ENCODE peak calls at places on chromosomes 7 and 10, in four cellular contexts. D, C, A and V are unnamed samples.

GRCh38 chr10:13885238-13885990 is 298.6 kb downstream of the PRPF18 start:
- DNase-seq in D (no peak), C (no peak), A (no peak), V (no peak)

GRCh38 chr10:513393-513792 is 176.1 kb downstream of the DIP2C start:
- DNase-seq in C (no peak), A (no peak), D (no peak), V (peak)

GRCh38 chr7:54877683-54878082 is 118.7 kb upstream of the SEC61G start:
- DNase-seq in A (peak), C (no peak), D (no peak), V (no peak)

GRCh38 chr7:123538189-123538714 is 3.9 kb upstream of the IQUB start:
- DNase-seq in C (peak), A (peak), D (no peak), V (no peak)

GRCh38 chr7:37065779-37066271 is 341.5 kb upstream of the AOAH start:
- DNase-seq in D (no peak), C (no peak), A (no peak), V (no peak)

GRCh38 chr10:45660876-45661411 is 11.6 kb downstream of the ZFAND4 start:
- DNase-seq in C (no peak), A (no peak), D (no peak), V (no peak)

GRCh38 chr7:142815099-142815498 is 39.8 kb upstream of the EPHB6 start:
- DNase-seq in D (no peak), A (no peak), C (no peak), V (no peak)

GRCh38 chr10:110138197-110138812 is 69.1 kb upstream of the MXI1 start:
- DNase-seq in A (peak), C (no peak), D (no peak), V (no peak)

GRCh38 chr7:106110238-106110560 is 1.9 kb downstream of the SYPL1 start:
- DNase-seq in C (no peak), A (no peak), D (no peak), V (no peak)

GRCh38 chr10:35611750-35612149 is 6.6 kb downstream of the GJD4 start:
- DNase-seq in A (no peak), C (no peak), D (no peak), V (no peak)

GRCh38 chr7:158134824-158135223 is 452.8 kb downstream of the PTPRN2 start:
- DNase-seq in A (no peak), D (no peak), C (no peak), V (no peak)

GRCh38 chr10:178208-178607 is 43.0 kb downstream of the ZMYND11 start:
- DNase-seq in D (no peak), C (no peak), A (peak), V (no peak)

GRCh38 chr10:109959571-109960145 is 36.3 kb upstream of the XPNPEP1 start:
- DNase-seq in D (no peak), A (no peak), C (no peak), V (no peak)

GRCh38 chr7:121085922-121086321 is 97.4 kb downstream of the CPED1 start:
- DNase-seq in D (no peak), A (no peak), C (no peak), V (no peak)

GRCh38 chr7:36180121-36180520 is 27.1 kb downstream of the EEPD1 start:
- DNase-seq in A (no peak), C (no peak), D (no peak), V (no peak)

GRCh38 chr7:38744746-38745145 is 113.6 kb upstream of the AMPH start:
- DNase-seq in A (no peak), D (no peak), C (no peak), V (no peak)

GRCh38 chr10:72242675-72243074 is 26.6 kb upstream of the ASCC1 start:
- DNase-seq in D (peak), A (no peak), C (no peak), V (no peak)

GRCh38 chr7:157521061-157521731 is 184.4 kb downstream of the DNAJB6 start:
- DNase-seq in D (peak), A (no peak), C (no peak), V (no peak)

GRCh38 chr7:103059471-103059870 is 15.1 kb downstream of the FBXL13 start:
- DNase-seq in C (no peak), A (no peak), D (no peak), V (no peak)

GRCh38 chr7:2726316-2727018 is 38.5 kb downstream of the AMZ1 start:
- DNase-seq in C (no peak), D (peak), A (no peak), V (no peak)

GRCh38 chr7:51455086-51455485 is 138.5 kb upstream of the COBL start:
- DNase-seq in C (no peak), A (no peak), D (no peak), V (no peak)

GRCh38 chr7:101985646-101986199 is 168.3 kb downstream of the CUX1 start:
- DNase-seq in A (no peak), D (no peak), C (no peak), V (no peak)

GRCh38 chr7:34309116-34309515 is 348.9 kb upstream of the NPSR1 start:
- DNase-seq in C (no peak), A (no peak), D (no peak), V (no peak)

GRCh38 chr7:151673216-151673615 is 153.5 kb upstream of the RHEB start:
- DNase-seq in A (no peak), C (no peak), D (no peak), V (no peak)

GRCh38 chr10:19638173-19638872 is 177.9 kb upstream of the PLXDC2 start:
- DNase-seq in A (no peak), C (no peak), D (no peak), V (no peak)

GRCh38 chr10:24440817-24441790 is 232.2 kb downstream of the KIAA1217 start:
- DNase-seq in D (no peak), A (no peak), C (no peak), V (no peak)

GRCh38 chr10:18822156-18822555 is 162.9 kb downstream of the ARL5B start:
- DNase-seq in D (no peak), A (no peak), C (no peak), V (no peak)

GRCh38 chr10:5968037-5968680 is 9.2 kb downstream of the IL15RA start:
- DNase-seq in A (no peak), D (peak), C (no peak), V (no peak)

GRCh38 chr7:103398488-103398887 is 47.5 kb downstream of the SLC26A5 start:
- DNase-seq in D (no peak), C (no peak), A (no peak), V (no peak)

GRCh38 chr7:37235813-37236212 is 212.9 kb downstream of the ELMO1 start:
- DNase-seq in C (no peak), D (no peak), A (no peak), V (no peak)

GRCh38 chr7:43735802-43736603 is 6.7 kb upstream of the COA1 start:
- DNase-seq in A (no peak), D (no peak), C (no peak), V (no peak)

DNA sequence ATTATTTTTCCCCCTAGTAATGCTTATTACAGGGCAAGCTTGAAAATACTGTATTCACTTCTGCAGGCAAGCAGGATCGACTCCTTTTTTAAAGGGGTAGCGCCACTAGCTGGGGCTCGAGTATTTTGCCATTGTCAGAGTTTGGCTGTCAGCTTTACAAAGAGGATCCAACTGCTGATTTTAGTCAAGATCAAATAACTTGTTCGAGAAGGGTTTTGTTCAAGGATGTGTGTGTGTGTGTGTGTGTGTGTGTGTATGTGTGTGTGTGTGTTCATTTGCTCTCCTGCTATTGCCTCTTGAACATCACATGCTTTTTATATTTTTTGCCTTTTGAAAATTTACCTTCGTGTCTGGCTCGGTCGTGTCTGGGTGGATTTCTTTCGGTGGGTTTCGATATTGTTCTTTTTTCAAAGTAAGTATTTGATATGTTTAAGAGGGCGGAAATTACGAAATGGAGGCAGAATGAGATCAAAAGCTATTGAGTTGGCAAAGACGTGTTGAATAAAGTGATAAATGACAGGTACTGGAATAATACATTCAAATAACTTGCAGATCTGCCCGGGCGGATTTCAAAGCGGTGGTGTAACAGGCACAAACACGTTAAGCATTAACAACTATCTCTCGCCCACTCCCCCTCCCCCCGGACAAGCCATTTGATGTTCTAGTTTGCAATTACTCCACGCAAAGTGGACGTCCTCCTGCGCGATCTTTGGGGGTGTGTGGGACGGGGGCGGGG is 1.1 kb downstream of the ARID5B start:
- DNase-seq in A (peak), C (peak), D (peak), V (no peak)
- TF ChIP-seq POLR2A in A (no peak), C (no peak), D (no peak), V (no peak)

GRCh38 chr7:65254061-65254460 is 119.6 kb upstream of the ZNF92 start:
- DNase-seq in A (no peak), D (no peak), C (no peak), V (no peak)

GRCh38 chr7:65250697-65251395 is 122.8 kb upstream of the ZNF92 start:
- DNase-seq in C (no peak), D (no peak), A (no peak), V (no peak)

GRCh38 chr7:65250216-65250615 is 123.4 kb upstream of the ZNF92 start:
- DNase-seq in A (no peak), D (no peak), C (no peak), V (no peak)

GRCh38 chr7:65247491-65247890 is 126.2 kb upstream of the ZNF92 start:
- DNase-seq in D (no peak), C (no peak), A (no peak), V (no peak)

GRCh38 chr7:65251851-65252620 is 121.6 kb upstream of the ZNF92 start:
- DNase-seq in D (no peak), C (peak), A (peak), V (no peak)
- TF ChIP-seq POLR2AphosphoS5 in D (no peak), C (no peak), A (peak), V (no peak)

GRCh38 chr10:101571573-101571925 is 16.5 kb downstream of the POLL start:
- DNase-seq in A (no peak), D (no peak), C (no peak), V (no peak)

GRCh38 chr10:101568054-101568745 is 19.9 kb downstream of the POLL start:
- DNase-seq in C (no peak), D (no peak), A (no peak), V (no peak)

GRCh38 chr10:101570764-101571572 is 17.1 kb downstream of the POLL start:
- DNase-seq in A (no peak), C (no peak), D (peak), V (no peak)

GRCh38 chr10:101569465-101569837 is 18.6 kb downstream of the POLL start:
- DNase-seq in C (no peak), A (no peak), D (no peak), V (no peak)

DNA sequence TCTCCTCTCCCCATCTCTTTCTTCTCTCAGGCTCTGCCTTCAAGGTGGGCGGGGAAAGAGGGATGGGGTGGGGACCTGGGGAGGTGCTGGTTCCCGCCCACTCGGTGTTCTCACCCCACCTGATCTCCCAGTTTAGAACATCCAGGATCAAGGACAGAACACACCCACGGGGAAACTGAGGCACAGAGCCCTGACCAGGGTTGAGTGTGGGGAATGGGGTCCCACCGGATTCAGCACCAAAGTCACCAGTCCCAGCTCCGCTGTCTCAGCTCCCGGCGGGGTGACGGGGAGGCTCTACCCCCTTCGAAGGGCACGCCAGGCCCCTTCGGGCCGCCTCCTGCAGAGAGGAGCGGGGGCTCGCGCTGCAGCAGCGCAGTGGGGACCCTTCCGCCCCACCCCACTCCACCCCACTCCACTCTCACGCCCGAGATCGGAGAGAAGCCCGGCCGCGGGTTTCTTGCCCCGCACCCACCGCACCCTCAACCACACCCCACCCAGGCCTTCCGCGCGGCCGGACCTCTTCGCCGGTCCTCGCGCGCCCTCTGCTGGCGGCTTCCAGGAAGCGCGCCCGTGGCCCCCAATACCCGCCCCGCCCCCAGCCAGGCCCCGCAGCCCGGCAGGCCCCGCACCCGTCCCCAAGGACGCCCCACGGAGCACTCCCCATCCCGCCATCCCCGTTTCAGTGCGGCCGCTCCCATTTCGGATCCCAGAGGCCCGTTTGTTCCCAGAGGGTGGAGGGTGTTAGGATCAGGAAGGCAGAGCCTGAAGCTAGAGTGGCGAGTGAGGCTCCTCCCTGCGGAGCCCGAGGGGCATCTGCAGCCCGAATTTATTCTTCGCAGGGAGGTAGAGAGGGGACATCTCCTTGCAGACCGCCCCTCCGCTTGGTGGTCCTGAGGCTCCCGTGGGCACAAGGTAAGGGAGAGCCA is 18.0 kb downstream of the POLL start:
- DNase-seq in D (peak), C (peak), A (peak), V (peak)
- TF ChIP-seq POLR2A in D (no peak), C (no peak), A (peak), V (no peak)

GRCh38 chr10:74109452-74109851 is 41.2 kb downstream of the AP3M1 start:
- DNase-seq in D (no peak), A (no peak), C (no peak), V (no peak)
- TF ChIP-seq POLR2AphosphoS5 in D (no peak), A (no peak), C (no peak), V (no peak)

DNA sequence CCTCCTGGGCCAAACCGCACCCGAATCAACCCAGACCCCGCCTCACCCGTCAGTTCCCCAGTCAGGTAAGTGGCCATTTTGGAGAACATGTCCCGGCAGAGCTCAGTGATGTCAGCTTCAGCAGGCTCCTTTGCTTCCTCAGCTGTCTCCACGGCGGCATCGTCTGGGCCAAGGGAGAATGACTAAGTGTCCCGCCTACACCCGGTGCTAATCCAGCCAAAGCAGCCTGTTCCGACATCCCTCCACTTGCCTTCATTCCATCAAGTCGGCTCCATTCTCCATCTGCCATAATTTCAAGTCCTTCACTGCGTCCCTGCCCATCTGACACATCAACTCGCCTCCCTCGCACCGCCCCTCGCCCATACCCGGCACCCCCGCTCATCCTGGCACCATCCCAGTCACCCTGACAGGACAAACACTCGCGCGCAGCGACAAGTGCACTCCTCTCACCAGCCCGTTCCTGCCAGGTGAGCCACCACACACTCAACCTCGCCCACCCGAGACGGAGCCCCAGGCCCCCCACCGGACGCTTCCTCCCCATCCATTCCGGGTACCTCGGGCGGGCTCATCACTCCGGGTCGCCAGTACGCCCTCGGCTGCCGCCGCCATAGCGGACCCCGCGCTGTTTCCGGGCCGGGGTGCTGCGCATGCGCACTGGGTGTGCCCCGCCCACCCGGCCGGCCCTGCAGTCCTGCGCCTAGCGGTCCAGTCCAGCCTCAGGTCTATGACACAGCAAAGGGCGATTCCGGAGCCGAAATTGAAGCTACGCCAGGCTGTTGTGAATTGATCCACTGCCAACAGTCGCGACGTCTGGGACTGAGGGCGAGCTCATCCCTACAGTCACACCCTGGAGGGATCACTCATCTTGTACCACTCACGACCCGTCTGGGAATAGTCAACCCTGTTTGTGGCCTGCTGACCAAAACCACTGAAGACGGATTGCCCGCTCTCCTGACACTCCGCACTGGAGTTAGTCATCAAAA is at the start of gene BLOC1S2:
- DNase-seq in A (peak), C (peak), D (peak), V (peak)
- TF ChIP-seq POLR2A in A (peak), C (peak), D (peak), V (peak)

GRCh38 chr7:64373017-64373416 is 59.3 kb downstream of the ZNF736 start:
- DNase-seq in D (no peak), C (no peak), A (no peak), V (no peak)

DNA sequence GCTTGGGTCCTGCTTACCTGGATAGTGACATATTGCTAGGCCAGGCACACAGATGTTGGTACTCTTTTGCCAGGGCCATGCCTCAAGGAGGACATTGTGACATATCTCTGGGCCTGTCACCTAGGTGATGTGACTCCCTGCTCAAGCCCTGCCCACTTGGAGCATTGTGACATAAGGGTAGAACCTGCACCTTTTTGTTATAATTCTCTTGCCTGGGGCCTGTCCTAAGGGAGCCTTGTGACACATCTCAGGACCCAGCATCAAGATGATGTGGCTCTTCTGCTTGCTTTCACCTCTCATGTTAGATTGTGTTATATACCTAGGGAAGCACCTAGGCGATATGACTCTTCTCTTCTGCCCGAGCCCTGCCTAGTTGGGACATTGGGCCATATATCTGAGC is 57.4 kb downstream of the ZNF736 start:
- DNase-seq in A (no peak), D (no peak), C (no peak), V (no peak)
- TF ChIP-seq POLR2AphosphoS5 in A (no peak), D (no peak), C (no peak), V (no peak)

GRCh38 chr10:103197177-103197576 is 4.1 kb upstream of the NT5C2 start:
- DNase-seq in C (no peak), D (peak), A (peak), V (no peak)
- TF ChIP-seq POLR2A in C (peak), D (no peak), A (no peak), V (no peak)

GRCh38 chr7:25849361-25850184 is 302.4 kb upstream of the NFE2L3 start:
- DNase-seq in A (no peak), C (no peak), D (peak), V (no peak)

GRCh38 chr7:25850730-25851129 is 301.3 kb upstream of the NFE2L3 start:
- DNase-seq in A (no peak), C (no peak), D (no peak), V (no peak)

GRCh38 chr7:25852995-25853713 is 298.8 kb upstream of the NFE2L3 start:
- DNase-seq in A (no peak), C (no peak), D (no peak), V (no peak)

GRCh38 chr7:25852249-25852994 is 299.6 kb upstream of the NFE2L3 start:
- DNase-seq in D (no peak), C (no peak), A (no peak), V (no peak)

GRCh38 chr7:25851332-25852248 is 300.4 kb upstream of the NFE2L3 start:
- DNase-seq in C (peak), A (no peak), D (peak), V (peak)
- TF ChIP-seq POLR2AphosphoS5 in C (no peak), A (no peak), D (no peak), V (no peak)

GRCh38 chr10:12484945-12485805 is 135.8 kb downstream of the CAMK1D start:
- DNase-seq in C (no peak), A (no peak), D (no peak), V (peak)
- TF ChIP-seq POLR2A in C (no peak), A (no peak), D (no peak), V (no peak)

GRCh38 chr7:98287486-98287959 is 6.0 kb downstream of the BRI3 start:
- DNase-seq in D (no peak), C (peak), A (no peak), V (no peak)
- TF ChIP-seq POLR2AphosphoS5 in D (no peak), C (no peak), A (peak), V (peak)